ENCODE peak calls at places on chromosome 3, in four cellular contexts. G is transverse colon, H is stomach, B is A549. P is an unnamed sample.

GRCh38 chr3:117632191-117632590 is 922.6 kb downstream of the TUSC7 start:
- DNase-seq in G (no peak), B (no peak), H (no peak), P (no peak)

GRCh38 chr3:63395960-63396359 is 117.9 kb downstream of the SYNPR start:
- DNase-seq in H (no peak), G (no peak), B (no peak), P (no peak)

GRCh38 chr3:46127503-46127902 is 80.6 kb downstream of the CCR1 start:
- DNase-seq in H (no peak), G (no peak), B (no peak), P (no peak)

GRCh38 chr3:42535981-42536784 is 33.7 kb downstream of the VIPR1 start:
- DNase-seq in G (peak), H (peak), B (peak), P (no peak)

GRCh38 chr3:177792363-177793030 is 595.2 kb upstream of the TBL1XR1 start:
- DNase-seq in H (no peak), G (no peak), B (no peak), P (no peak)

GRCh38 chr3:151085889-151086483 is 522 bp downstream of the MED12L start:
- DNase-seq in B (peak), G (peak), H (no peak), P (no peak)

GRCh38 chr3:23390446-23390845 is 187.3 kb downstream of the UBE2E2 start:
- DNase-seq in G (no peak), B (no peak), H (no peak), P (no peak)

GRCh38 chr3:150300376-150300775 is 107.7 kb upstream of the TSC22D2 start:
- DNase-seq in B (no peak), G (no peak), H (no peak), P (no peak)

GRCh38 chr3:95277614-95278013 is 1214.8 kb downstream of the NSUN3 start:
- DNase-seq in H (no peak), G (no peak), B (no peak), P (no peak)

GRCh38 chr3:186209810-186210752 is 101.2 kb upstream of the ETV5 start:
- DNase-seq in B (no peak), G (peak), H (peak), P (peak)

GRCh38 chr3:16102905-16103364 is 71.5 kb upstream of the GALNT15 start:
- DNase-seq in G (no peak), B (no peak), H (no peak), P (no peak)

GRCh38 chr3:161224786-161225185 is 3.7 kb downstream of the NMD3 start:
- DNase-seq in B (no peak), G (no peak), H (peak), P (no peak)

GRCh38 chr3:12719541-12719940 is 39.5 kb downstream of the TMEM40 start:
- DNase-seq in H (no peak), G (no peak), B (no peak), P (no peak)

GRCh38 chr3:81581966-81582599 is 179.4 kb downstream of the GBE1 start:
- DNase-seq in B (no peak), H (peak), G (peak), P (no peak)

GRCh38 chr3:195208183-195208582 is 62.8 kb downstream of the XXYLT1 start:
- DNase-seq in B (no peak), G (peak), H (no peak), P (no peak)

GRCh38 chr3:122169911-122170310 is 13.6 kb upstream of the CASR start:
- DNase-seq in G (no peak), H (no peak), B (no peak), P (no peak)

GRCh38 chr3:33035596-33035995 is 61.4 kb downstream of the GLB1 start:
- DNase-seq in B (no peak), G (no peak), H (no peak), P (no peak)

GRCh38 chr3:53255360-53255774 is 455 bp downstream of the TKT start:
- DNase-seq in B (no peak), G (peak), H (peak), P (no peak)

GRCh38 chr3:46372492-46373359 is 2.0 kb downstream of the CCR5 start:
- DNase-seq in B (no peak), G (no peak), H (no peak), P (no peak)

GRCh38 chr3:9072667-9073009 is 109.4 kb upstream of the RAD18 start:
- DNase-seq in H (no peak), G (no peak), B (no peak), P (no peak)

GRCh38 chr3:126781406-126781805 is 77.4 kb downstream of the CHCHD6 start:
- DNase-seq in B (no peak), G (no peak), H (no peak), P (no peak)

GRCh38 chr3:46668116-46668515 is 25.4 kb downstream of the ALS2CL start:
- DNase-seq in B (no peak), H (peak), G (peak), P (peak)

GRCh38 chr3:108472011-108472591 is 38.3 kb downstream of the MYH15 start:
- DNase-seq in B (peak), H (no peak), G (no peak), P (no peak)

GRCh38 chr3:185406127-185406620 is 43.2 kb downstream of the MAP3K13 start:
- DNase-seq in H (no peak), G (no peak), B (no peak), P (no peak)

GRCh38 chr3:160852856-160853255 is 96.8 kb downstream of the PPM1L start:
- DNase-seq in B (no peak), G (no peak), H (no peak), P (no peak)

GRCh38 chr3:40768536-40768935 is 243.8 kb downstream of the ZNF621 start:
- DNase-seq in H (no peak), G (no peak), B (no peak), P (no peak)

GRCh38 chr3:123369085-123369484 is 79.8 kb downstream of the ADCY5 start:
- DNase-seq in H (no peak), B (no peak), G (no peak), P (peak)

GRCh38 chr3:133540896-133541674 is 32.4 kb upstream of the CDV3 start:
- DNase-seq in B (peak), H (no peak), G (peak), P (no peak)

GRCh38 chr3:72214065-72215048 is 429.4 kb upstream of the PROK2 start:
- DNase-seq in H (no peak), G (no peak), B (no peak), P (no peak)
- TF ChIP-seq EP300 in H (no peak), G (no peak), B (no peak), P (no peak)

GRCh38 chr3:130342821-130343661 is 2.4 kb upstream of the COL6A5 start:
- DNase-seq in H (no peak), G (no peak), B (no peak), P (no peak)
- TF ChIP-seq EP300 in H (no peak), G (no peak), B (no peak), P (no peak)

GRCh38 chr3:3578723-3579122 is 220.5 kb upstream of the LRRN1 start:
- DNase-seq in H (no peak), B (no peak), G (no peak), P (no peak)

GRCh38 chr3:3577823-3578222 is 221.4 kb upstream of the LRRN1 start:
- DNase-seq in G (no peak), B (no peak), H (no peak), P (no peak)

DNA sequence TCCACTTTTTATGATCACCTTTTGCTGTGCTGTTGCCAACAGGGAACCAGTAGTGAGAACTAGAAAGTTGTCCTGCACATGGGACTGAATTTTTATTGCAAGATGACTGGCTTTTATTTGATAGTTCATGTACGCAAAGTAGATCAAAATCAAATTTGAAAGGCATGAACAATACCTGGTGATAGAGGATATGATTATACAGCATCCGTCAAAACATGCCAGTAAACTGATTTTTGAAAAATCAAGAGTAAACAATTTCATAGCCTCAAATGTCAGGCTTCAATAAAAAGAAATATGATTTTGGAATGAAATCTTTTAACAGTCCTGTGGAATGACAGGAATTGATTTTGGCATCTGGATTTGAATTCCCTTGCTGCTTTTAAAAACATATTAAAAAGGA is 219.6 kb upstream of the LRRN1 start:
- DNase-seq in B (no peak), G (no peak), H (no peak), P (no peak)
- TF ChIP-seq EP300 in B (no peak), G (no peak), H (no peak), P (no peak)

GRCh38 chr3:29186131-29186599 is 94.7 kb upstream of the RBMS3 start:
- DNase-seq in G (no peak), B (no peak), H (no peak), P (no peak)
- TF ChIP-seq EP300 in G (no peak), B (no peak), H (no peak), P (no peak)

GRCh38 chr3:59411176-59411575 is 361.4 kb upstream of the CFAP20DC start:
- DNase-seq in B (no peak), H (no peak), G (no peak), P (no peak)

GRCh38 chr3:59404064-59404463 is 354.2 kb upstream of the CFAP20DC start:
- DNase-seq in G (no peak), B (no peak), H (no peak), P (no peak)

GRCh38 chr3:59407425-59407824 is 357.6 kb upstream of the CFAP20DC start:
- DNase-seq in H (no peak), B (no peak), G (no peak), P (no peak)

GRCh38 chr3:59408047-59408624 is 358.3 kb upstream of the CFAP20DC start:
- DNase-seq in H (no peak), B (no peak), G (no peak), P (no peak)

DNA sequence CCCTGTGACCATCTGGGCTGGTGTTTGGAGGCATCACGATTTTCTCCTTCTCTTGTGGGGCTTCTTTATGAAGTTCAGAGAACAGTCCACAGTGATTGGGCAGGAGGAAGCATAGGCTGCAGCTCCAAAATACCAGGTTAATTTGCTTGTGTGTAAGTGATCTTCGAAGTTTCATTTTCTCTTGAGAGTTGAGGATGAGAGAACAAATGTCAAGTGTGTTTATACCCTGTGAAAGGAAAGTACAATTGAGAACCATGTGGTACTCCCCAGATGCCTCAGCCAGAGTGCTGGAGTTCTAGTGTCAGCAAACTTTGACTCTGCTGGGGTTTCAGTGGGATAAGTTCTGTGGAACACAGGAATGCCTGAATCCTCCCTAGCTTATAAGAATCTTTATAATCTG is 357.1 kb upstream of the CFAP20DC start:
- DNase-seq in B (no peak), G (no peak), H (no peak), P (no peak)
- TF ChIP-seq EP300 in B (no peak), G (no peak), H (no peak), P (no peak)

GRCh38 chr3:189304465-189305341 is 132.9 kb downstream of the TPRG1 start:
- DNase-seq in B (peak), H (peak), G (peak), P (no peak)
- TF ChIP-seq EP300 in B (peak), H (no peak), G (no peak), P (no peak)

GRCh38 chr3:104070906-104071305 is 1295.8 kb upstream of the ALCAM start:
- DNase-seq in G (no peak), B (no peak), H (no peak), P (no peak)
- TF ChIP-seq EP300 in G (no peak), B (no peak), H (no peak), P (no peak)

DNA sequence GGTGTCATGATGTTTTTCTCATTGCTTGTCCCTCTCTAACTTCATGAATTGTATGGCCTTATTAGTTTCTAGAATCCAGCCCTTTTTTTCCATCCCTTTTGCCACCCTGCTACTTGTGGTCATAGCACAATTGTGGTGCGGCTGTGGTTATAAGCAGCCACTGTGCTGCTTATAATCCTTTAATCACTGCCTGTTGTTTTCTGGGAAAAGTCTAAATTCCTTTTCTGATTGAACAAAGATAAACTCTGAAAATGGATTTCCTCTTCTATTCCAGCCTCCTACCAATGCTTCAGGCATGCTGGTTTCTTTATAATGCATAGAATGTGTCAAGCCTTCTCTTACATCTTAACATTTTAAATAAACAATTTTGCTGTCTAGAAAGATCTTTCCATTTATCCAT is 319.5 kb downstream of the C3orf38 start:
- DNase-seq in H (no peak), G (no peak), B (no peak), P (no peak)
- TF ChIP-seq EP300 in H (no peak), G (no peak), B (no peak), P (no peak)

DNA sequence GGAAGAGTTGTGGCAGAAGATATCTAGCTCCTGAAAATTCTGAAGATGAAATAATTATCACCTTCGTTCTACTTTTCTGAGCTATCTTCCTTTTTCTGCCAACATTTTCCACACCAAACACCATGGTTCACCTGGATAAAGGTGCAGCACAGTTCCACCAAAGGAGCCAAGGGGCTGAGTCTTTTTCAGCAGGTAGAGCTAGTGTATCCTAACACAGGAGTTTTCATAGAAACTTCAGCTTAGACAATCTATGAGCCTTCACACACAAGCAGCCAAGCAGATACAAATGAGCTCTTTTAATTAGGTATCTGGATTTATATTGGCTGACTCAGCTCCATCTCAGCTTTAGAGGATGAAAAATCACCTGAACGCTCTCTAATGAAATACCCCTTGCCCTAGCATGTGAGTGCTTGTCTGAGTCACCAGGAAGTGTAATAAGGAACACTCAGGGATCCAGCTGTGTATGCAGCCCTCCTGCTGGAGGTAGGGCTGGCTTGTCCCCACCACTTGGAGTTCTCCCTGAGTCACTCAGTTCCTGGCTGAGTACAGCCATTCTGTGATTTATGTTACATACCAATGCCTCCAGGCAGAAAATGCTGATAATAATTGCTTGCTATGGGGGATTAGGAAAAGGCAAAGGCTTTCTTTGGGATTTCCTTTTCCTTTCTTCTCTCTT is 385.7 kb downstream of the LSAMP start:
- DNase-seq in H (no peak), B (peak), G (no peak), P (no peak)
- TF ChIP-seq EP300 in H (no peak), B (no peak), G (no peak), P (no peak)